ENCODE peak calls at places on chromosome 12, in ten cellular contexts. One of them, this sample, is unnamed.

GRCh38 chr12:50005150-50005549 is 20.1 kb downstream of the RACGAP1 start:
- DNase-seq in astrocyte of the spinal cord: no peak
- DNase-seq in psoas muscle: no peak
- DNase-seq in IMR-90: no peak
- DNase-seq in tibial artery: no peak
- DNase-seq in CD8-positive, alpha-beta memory T cell: no peak
- DNase-seq in right atrium auricular region: no peak
- DNase-seq in GM12865: no peak
- DNase-seq in cardiac fibroblast: no peak
- DNase-seq in neural progenitor cell: no peak
- DNase-seq in this sample: no peak

GRCh38 chr12:25970916-25971674 is 12.6 kb downstream of the RASSF8 start:
- DNase-seq in astrocyte of the spinal cord: peak
- DNase-seq in psoas muscle: no peak
- DNase-seq in IMR-90: no peak
- DNase-seq in tibial artery: no peak
- DNase-seq in CD8-positive, alpha-beta memory T cell: no peak
- DNase-seq in right atrium auricular region: no peak
- DNase-seq in GM12865: no peak
- DNase-seq in cardiac fibroblast: peak
- DNase-seq in neural progenitor cell: no peak
- DNase-seq in this sample: no peak

GRCh38 chr12:51333536-51333935 is 9.6 kb upstream of the BIN2 start:
- DNase-seq in astrocyte of the spinal cord: no peak
- DNase-seq in psoas muscle: no peak
- DNase-seq in IMR-90: no peak
- DNase-seq in tibial artery: no peak
- DNase-seq in CD8-positive, alpha-beta memory T cell: no peak
- DNase-seq in right atrium auricular region: no peak
- DNase-seq in GM12865: no peak
- DNase-seq in cardiac fibroblast: no peak
- DNase-seq in neural progenitor cell: peak
- DNase-seq in this sample: no peak

GRCh38 chr12:28443337-28443736 is 253.1 kb downstream of the CCDC91 start:
- DNase-seq in astrocyte of the spinal cord: no peak
- DNase-seq in psoas muscle: no peak
- DNase-seq in IMR-90: no peak
- DNase-seq in tibial artery: no peak
- DNase-seq in CD8-positive, alpha-beta memory T cell: no peak
- DNase-seq in right atrium auricular region: no peak
- DNase-seq in GM12865: no peak
- DNase-seq in cardiac fibroblast: no peak
- DNase-seq in neural progenitor cell: no peak
- DNase-seq in this sample: no peak

GRCh38 chr12:69553626-69554248 is 31.5 kb upstream of the CCT2 start:
- DNase-seq in astrocyte of the spinal cord: peak
- DNase-seq in psoas muscle: no peak
- DNase-seq in IMR-90: peak
- DNase-seq in tibial artery: no peak
- DNase-seq in CD8-positive, alpha-beta memory T cell: no peak
- DNase-seq in right atrium auricular region: no peak
- DNase-seq in GM12865: peak
- DNase-seq in cardiac fibroblast: peak
- DNase-seq in neural progenitor cell: no peak
- DNase-seq in this sample: no peak

GRCh38 chr12:30691122-30691879 is 4.4 kb downstream of the IPO8 start:
- DNase-seq in astrocyte of the spinal cord: peak
- DNase-seq in psoas muscle: peak
- DNase-seq in IMR-90: peak
- DNase-seq in tibial artery: peak
- DNase-seq in CD8-positive, alpha-beta memory T cell: no peak
- DNase-seq in right atrium auricular region: no peak
- DNase-seq in GM12865: no peak
- DNase-seq in cardiac fibroblast: peak
- DNase-seq in neural progenitor cell: no peak
- DNase-seq in this sample: no peak

GRCh38 chr12:20525064-20525610 is 156.8 kb downstream of the PDE3A start:
- DNase-seq in astrocyte of the spinal cord: peak
- DNase-seq in psoas muscle: no peak
- DNase-seq in IMR-90: peak
- DNase-seq in tibial artery: no peak
- DNase-seq in CD8-positive, alpha-beta memory T cell: no peak
- DNase-seq in right atrium auricular region: no peak
- DNase-seq in GM12865: no peak
- DNase-seq in cardiac fibroblast: peak
- DNase-seq in neural progenitor cell: no peak
- DNase-seq in this sample: no peak

GRCh38 chr12:1820191-1820599 is at the start of gene LRTM2:
- DNase-seq in astrocyte of the spinal cord: no peak
- DNase-seq in psoas muscle: no peak
- DNase-seq in IMR-90: no peak
- DNase-seq in tibial artery: no peak
- DNase-seq in CD8-positive, alpha-beta memory T cell: no peak
- DNase-seq in right atrium auricular region: no peak
- DNase-seq in GM12865: no peak
- DNase-seq in cardiac fibroblast: no peak
- DNase-seq in neural progenitor cell: no peak
- DNase-seq in this sample: peak

GRCh38 chr12:46186088-46186487 is 82.8 kb downstream of the SLC38A1 start:
- DNase-seq in astrocyte of the spinal cord: no peak
- DNase-seq in psoas muscle: no peak
- DNase-seq in IMR-90: no peak
- DNase-seq in tibial artery: no peak
- DNase-seq in CD8-positive, alpha-beta memory T cell: no peak
- DNase-seq in right atrium auricular region: no peak
- DNase-seq in GM12865: no peak
- DNase-seq in cardiac fibroblast: no peak
- DNase-seq in neural progenitor cell: no peak
- DNase-seq in this sample: no peak

GRCh38 chr12:106189341-106189740 is 50.6 kb upstream of the NUAK1 start:
- DNase-seq in astrocyte of the spinal cord: no peak
- DNase-seq in psoas muscle: no peak
- DNase-seq in IMR-90: no peak
- DNase-seq in tibial artery: no peak
- DNase-seq in CD8-positive, alpha-beta memory T cell: no peak
- DNase-seq in right atrium auricular region: no peak
- DNase-seq in GM12865: no peak
- DNase-seq in cardiac fibroblast: no peak
- DNase-seq in neural progenitor cell: peak
- DNase-seq in this sample: no peak

GRCh38 chr12:124515981-124516380 is 51.4 kb downstream of the NCOR2 start:
- DNase-seq in astrocyte of the spinal cord: no peak
- DNase-seq in psoas muscle: peak
- DNase-seq in IMR-90: no peak
- DNase-seq in tibial artery: no peak
- DNase-seq in CD8-positive, alpha-beta memory T cell: no peak
- DNase-seq in right atrium auricular region: no peak
- DNase-seq in GM12865: no peak
- DNase-seq in cardiac fibroblast: no peak
- DNase-seq in neural progenitor cell: no peak
- DNase-seq in this sample: no peak

GRCh38 chr12:124514996-124515932 is 52.1 kb downstream of the NCOR2 start:
- DNase-seq in astrocyte of the spinal cord: no peak
- DNase-seq in psoas muscle: no peak
- DNase-seq in IMR-90: no peak
- DNase-seq in tibial artery: no peak
- DNase-seq in CD8-positive, alpha-beta memory T cell: no peak
- DNase-seq in right atrium auricular region: no peak
- DNase-seq in GM12865: no peak
- DNase-seq in cardiac fibroblast: no peak
- DNase-seq in neural progenitor cell: no peak
- DNase-seq in this sample: no peak

GRCh38 chr12:124516850-124517249 is 50.6 kb downstream of the NCOR2 start:
- DNase-seq in astrocyte of the spinal cord: no peak
- DNase-seq in psoas muscle: no peak
- DNase-seq in IMR-90: no peak
- DNase-seq in tibial artery: no peak
- DNase-seq in CD8-positive, alpha-beta memory T cell: no peak
- DNase-seq in right atrium auricular region: no peak
- DNase-seq in GM12865: no peak
- DNase-seq in cardiac fibroblast: no peak
- DNase-seq in neural progenitor cell: no peak
- DNase-seq in this sample: no peak

GRCh38 chr12:124518051-124518932 is 49.1 kb downstream of the NCOR2 start:
- DNase-seq in astrocyte of the spinal cord: peak
- DNase-seq in psoas muscle: peak
- DNase-seq in IMR-90: peak
- DNase-seq in tibial artery: peak
- DNase-seq in CD8-positive, alpha-beta memory T cell: no peak
- DNase-seq in right atrium auricular region: peak
- DNase-seq in GM12865: no peak
- DNase-seq in cardiac fibroblast: peak
- DNase-seq in neural progenitor cell: peak
- DNase-seq in this sample: peak

GRCh38 chr12:124517260-124518050 is 50.0 kb downstream of the NCOR2 start:
- DNase-seq in astrocyte of the spinal cord: peak
- DNase-seq in psoas muscle: peak
- DNase-seq in IMR-90: peak
- DNase-seq in tibial artery: peak
- DNase-seq in CD8-positive, alpha-beta memory T cell: no peak
- DNase-seq in right atrium auricular region: no peak
- DNase-seq in GM12865: no peak
- DNase-seq in cardiac fibroblast: peak
- DNase-seq in neural progenitor cell: no peak
- DNase-seq in this sample: peak
- H3K4me3 ChIP-seq in astrocyte of the spinal cord: peak
- H3K4me3 ChIP-seq in psoas muscle: peak
- H3K4me3 ChIP-seq in IMR-90: no peak
- H3K4me3 ChIP-seq in tibial artery: peak
- H3K4me3 ChIP-seq in CD8-positive, alpha-beta memory T cell: no peak
- H3K4me3 ChIP-seq in right atrium auricular region: peak
- H3K4me3 ChIP-seq in GM12865: no peak
- H3K4me3 ChIP-seq in cardiac fibroblast: peak
- H3K4me3 ChIP-seq in neural progenitor cell: no peak
- H3K4me3 ChIP-seq in this sample: peak

GRCh38 chr12:93244514-93245077 is 133.1 kb upstream of the NUDT4 start:
- DNase-seq in astrocyte of the spinal cord: no peak
- DNase-seq in psoas muscle: no peak
- DNase-seq in IMR-90: no peak
- DNase-seq in tibial artery: no peak
- DNase-seq in CD8-positive, alpha-beta memory T cell: no peak
- DNase-seq in right atrium auricular region: no peak
- DNase-seq in GM12865: peak
- DNase-seq in cardiac fibroblast: no peak
- DNase-seq in neural progenitor cell: no peak
- DNase-seq in this sample: no peak
- H3K4me3 ChIP-seq in astrocyte of the spinal cord: no peak
- H3K4me3 ChIP-seq in psoas muscle: no peak
- H3K4me3 ChIP-seq in IMR-90: no peak
- H3K4me3 ChIP-seq in tibial artery: no peak
- H3K4me3 ChIP-seq in CD8-positive, alpha-beta memory T cell: peak
- H3K4me3 ChIP-seq in right atrium auricular region: no peak
- H3K4me3 ChIP-seq in GM12865: peak
- H3K4me3 ChIP-seq in cardiac fibroblast: no peak
- H3K4me3 ChIP-seq in neural progenitor cell: no peak
- H3K4me3 ChIP-seq in this sample: no peak

GRCh38 chr12:58914457-58914856 is 5.8 kb downstream of the LRIG3 start:
- DNase-seq in astrocyte of the spinal cord: no peak
- DNase-seq in psoas muscle: no peak
- DNase-seq in IMR-90: no peak
- DNase-seq in tibial artery: no peak
- DNase-seq in CD8-positive, alpha-beta memory T cell: no peak
- DNase-seq in right atrium auricular region: no peak
- DNase-seq in GM12865: no peak
- DNase-seq in cardiac fibroblast: no peak
- DNase-seq in neural progenitor cell: no peak
- DNase-seq in this sample: no peak

GRCh38 chr12:58916891-58917570 is 3.3 kb downstream of the LRIG3 start:
- DNase-seq in astrocyte of the spinal cord: peak
- DNase-seq in psoas muscle: no peak
- DNase-seq in IMR-90: peak
- DNase-seq in tibial artery: no peak
- DNase-seq in CD8-positive, alpha-beta memory T cell: no peak
- DNase-seq in right atrium auricular region: no peak
- DNase-seq in GM12865: no peak
- DNase-seq in cardiac fibroblast: peak
- DNase-seq in neural progenitor cell: peak
- DNase-seq in this sample: no peak

GRCh38 chr12:58917699-58918334 is 2.5 kb downstream of the LRIG3 start:
- DNase-seq in astrocyte of the spinal cord: peak
- DNase-seq in psoas muscle: no peak
- DNase-seq in IMR-90: no peak
- DNase-seq in tibial artery: no peak
- DNase-seq in CD8-positive, alpha-beta memory T cell: no peak
- DNase-seq in right atrium auricular region: no peak
- DNase-seq in GM12865: peak
- DNase-seq in cardiac fibroblast: no peak
- DNase-seq in neural progenitor cell: peak
- DNase-seq in this sample: no peak

GRCh38 chr12:58915634-58916033 is 4.7 kb downstream of the LRIG3 start:
- DNase-seq in astrocyte of the spinal cord: peak
- DNase-seq in psoas muscle: no peak
- DNase-seq in IMR-90: peak
- DNase-seq in tibial artery: no peak
- DNase-seq in CD8-positive, alpha-beta memory T cell: no peak
- DNase-seq in right atrium auricular region: no peak
- DNase-seq in GM12865: no peak
- DNase-seq in cardiac fibroblast: peak
- DNase-seq in neural progenitor cell: peak
- DNase-seq in this sample: no peak

GRCh38 chr12:58916153-58916709 is 4.1 kb downstream of the LRIG3 start:
- DNase-seq in astrocyte of the spinal cord: no peak
- DNase-seq in psoas muscle: no peak
- DNase-seq in IMR-90: no peak
- DNase-seq in tibial artery: no peak
- DNase-seq in CD8-positive, alpha-beta memory T cell: no peak
- DNase-seq in right atrium auricular region: no peak
- DNase-seq in GM12865: no peak
- DNase-seq in cardiac fibroblast: no peak
- DNase-seq in neural progenitor cell: no peak
- DNase-seq in this sample: no peak
- H3K4me3 ChIP-seq in astrocyte of the spinal cord: peak
- H3K4me3 ChIP-seq in psoas muscle: peak
- H3K4me3 ChIP-seq in IMR-90: no peak
- H3K4me3 ChIP-seq in tibial artery: peak
- H3K4me3 ChIP-seq in CD8-positive, alpha-beta memory T cell: no peak
- H3K4me3 ChIP-seq in right atrium auricular region: no peak
- H3K4me3 ChIP-seq in GM12865: peak
- H3K4me3 ChIP-seq in cardiac fibroblast: no peak
- H3K4me3 ChIP-seq in neural progenitor cell: peak
- H3K4me3 ChIP-seq in this sample: no peak

DNA sequence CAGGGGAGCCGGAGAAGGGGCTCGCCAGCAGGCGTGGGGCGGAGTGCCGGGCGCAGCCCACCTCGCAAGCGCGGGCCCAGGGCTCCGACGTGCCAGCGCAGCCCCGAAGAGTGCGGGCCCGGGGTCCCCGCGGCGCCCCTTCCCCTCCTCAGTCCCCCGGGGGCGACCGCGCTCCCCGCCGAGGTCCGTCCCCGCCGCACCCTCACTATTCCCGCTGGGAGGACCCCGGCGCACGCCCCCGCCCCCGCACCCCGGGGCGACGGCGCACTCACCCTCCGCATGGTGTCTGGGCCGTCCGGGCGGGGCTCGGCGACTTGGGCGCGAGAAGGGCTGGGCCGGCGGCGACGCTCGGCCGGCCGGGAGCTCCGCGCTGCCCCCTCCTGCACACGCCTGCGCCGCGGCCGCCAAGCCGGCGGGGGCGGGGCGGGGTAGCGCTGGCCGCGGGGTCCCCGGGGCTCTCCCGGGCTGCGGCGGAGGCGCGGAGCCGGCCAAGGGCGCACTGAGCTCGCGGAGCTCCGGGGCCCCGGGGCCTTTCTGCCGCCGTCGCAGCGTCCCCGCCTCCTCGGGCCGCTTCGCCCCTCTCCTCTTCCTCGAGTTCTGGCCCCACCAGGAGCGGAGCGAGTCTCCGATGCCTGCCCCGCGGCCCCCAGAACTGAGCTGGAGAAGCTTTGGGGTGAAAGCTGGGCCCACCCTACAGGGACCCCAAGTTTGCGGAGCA is 130.0 kb downstream of the NDUFA12 start:
- DNase-seq in astrocyte of the spinal cord: no peak
- DNase-seq in psoas muscle: peak
- DNase-seq in IMR-90: no peak
- DNase-seq in tibial artery: no peak
- DNase-seq in CD8-positive, alpha-beta memory T cell: no peak
- DNase-seq in right atrium auricular region: no peak
- DNase-seq in GM12865: peak
- DNase-seq in cardiac fibroblast: no peak
- DNase-seq in neural progenitor cell: peak
- DNase-seq in this sample: no peak
- H3K4me3 ChIP-seq in astrocyte of the spinal cord: peak
- H3K4me3 ChIP-seq in psoas muscle: peak
- H3K4me3 ChIP-seq in IMR-90: peak
- H3K4me3 ChIP-seq in tibial artery: peak
- H3K4me3 ChIP-seq in CD8-positive, alpha-beta memory T cell: peak
- H3K4me3 ChIP-seq in right atrium auricular region: peak
- H3K4me3 ChIP-seq in GM12865: peak
- H3K4me3 ChIP-seq in cardiac fibroblast: peak
- H3K4me3 ChIP-seq in neural progenitor cell: peak
- H3K4me3 ChIP-seq in this sample: peak